ENCODE peak calls at places on chromosomes 2 and 18, in five cellular contexts. B, R, D, W and E are unnamed samples.

GRCh38 chr2:95354925-95355324 is 47.6 kb upstream of the FAHD2A start:
- DNase-seq in B (no peak), R (no peak), D (no peak), W (no peak), E (no peak)

GRCh38 chr18:13372405-13372995 is 153.9 kb downstream of the LDLRAD4 start:
- DNase-seq in B (no peak), R (no peak), D (no peak), W (no peak), E (no peak)

GRCh38 chr2:224046752-224047151 is 7.7 kb upstream of the SERPINE2 start:
- DNase-seq in B (no peak), R (no peak), D (no peak), W (no peak), E (no peak)

GRCh38 chr2:216683846-216684245 is 11.5 kb downstream of the IGFBP5 start:
- DNase-seq in B (no peak), R (no peak), D (no peak), W (no peak), E (no peak)

GRCh38 chr2:96866586-96866985 is 3.3 kb downstream of the SEMA4C start:
- DNase-seq in B (no peak), R (no peak), D (no peak), W (no peak), E (no peak)

GRCh38 chr18:34592961-34593382 is 117.1 kb upstream of the DTNA start:
- DNase-seq in B (no peak), R (no peak), D (peak), W (no peak), E (peak)

GRCh38 chr2:102258386-102259074 is 52.8 kb upstream of the IL1RL1 start:
- DNase-seq in B (no peak), R (peak), D (no peak), W (no peak), E (no peak)

GRCh38 chr2:182666674-182667320 is 49.3 kb upstream of the DNAJC10 start:
- DNase-seq in B (peak), R (peak), D (no peak), W (no peak), E (peak)

GRCh38 chr18:51053822-51054221 is 23.8 kb downstream of the SMAD4 start:
- DNase-seq in B (peak), R (no peak), D (no peak), W (no peak), E (no peak)

GRCh38 chr2:11807156-11808015 is 61.0 kb downstream of the LPIN1 start:
- DNase-seq in B (no peak), R (no peak), D (no peak), W (no peak), E (no peak)

GRCh38 chr2:218401834-218402370 is 2.2 kb downstream of the CTDSP1 start:
- DNase-seq in B (no peak), R (no peak), D (no peak), W (no peak), E (no peak)

GRCh38 chr2:241391892-241392665 is 36.0 kb downstream of the FARP2 start:
- DNase-seq in B (peak), R (no peak), D (no peak), W (no peak), E (peak)

GRCh38 chr2:236254021-236254420 is 10.2 kb downstream of the ASB18 start:
- DNase-seq in B (no peak), R (no peak), D (no peak), W (no peak), E (no peak)

GRCh38 chr2:236343400-236344161 is 79.4 kb upstream of the ASB18 start:
- DNase-seq in B (peak), R (peak), D (no peak), W (peak), E (peak)

GRCh38 chr2:171523339-171523931 is 1.2 kb downstream of the CYBRD1 start:
- DNase-seq in B (peak), R (peak), D (peak), W (peak), E (peak)

GRCh38 chr2:7552825-7553550 is 635.8 kb downstream of the RNF144A start:
- DNase-seq in B (no peak), R (no peak), D (no peak), W (no peak), E (no peak)

GRCh38 chr18:13494879-13495465 is 231.4 kb downstream of the FAM210A start:
- DNase-seq in B (no peak), R (no peak), D (no peak), W (no peak), E (no peak)

GRCh38 chr2:47354013-47354816 is 48.7 kb upstream of the MSH2 start:
- DNase-seq in B (no peak), R (no peak), D (no peak), W (no peak), E (no peak)

GRCh38 chr18:77993188-77993981 is 743.7 kb downstream of the GALR1 start:
- DNase-seq in B (no peak), R (no peak), D (no peak), W (no peak), E (no peak)

GRCh38 chr2:28521663-28522062 is 25.8 kb downstream of the PLB1 start:
- DNase-seq in B (no peak), R (no peak), D (no peak), W (no peak), E (no peak)

GRCh38 chr2:210541280-210541902 is 15.0 kb upstream of the CPS1 start:
- DNase-seq in B (no peak), R (no peak), D (no peak), W (no peak), E (peak)

GRCh38 chr2:118535171-118535817 is 312.2 kb downstream of the EN1 start:
- DNase-seq in B (no peak), R (no peak), D (no peak), W (no peak), E (no peak)

GRCh38 chr18:26227051-26227672 is 917 bp downstream of the TAF4B start:
- DNase-seq in B (no peak), R (no peak), D (no peak), W (no peak), E (no peak)

GRCh38 chr2:200177971-200178911 is 128.3 kb upstream of the SPATS2L start:
- DNase-seq in B (no peak), R (no peak), D (peak), W (no peak), E (no peak)

GRCh38 chr2:65576861-65577601 is 144.6 kb upstream of the SPRED2 start:
- DNase-seq in B (no peak), R (no peak), D (no peak), W (no peak), E (no peak)

GRCh38 chr2:172280820-172281454 is 146.4 kb upstream of the ITGA6 start:
- DNase-seq in B (no peak), R (no peak), D (no peak), W (no peak), E (peak)

GRCh38 chr2:103161456-103162289 is 399.8 kb downstream of the TMEM182 start:
- DNase-seq in B (peak), R (peak), D (no peak), W (peak), E (peak)

GRCh38 chr2:28869494-28870145 is 489 bp downstream of the TRMT61B start:
- DNase-seq in B (peak), R (no peak), D (no peak), W (no peak), E (peak)

GRCh38 chr2:19846030-19846429 is 55.8 kb downstream of the TTC32 start:
- DNase-seq in B (no peak), R (no peak), D (no peak), W (no peak), E (no peak)

GRCh38 chr18:59144483-59144882 is 4.8 kb downstream of the SEC11C start:
- DNase-seq in B (no peak), R (no peak), D (no peak), W (no peak), E (no peak)

GRCh38 chr2:12300927-12301326 is 415.8 kb upstream of the TRIB2 start:
- DNase-seq in B (no peak), R (no peak), D (no peak), W (no peak), E (no peak)

GRCh38 chr18:39841133-39842041 is 2113.6 kb upstream of the PIK3C3 start:
- DNase-seq in B (peak), R (no peak), D (peak), W (peak), E (peak)

GRCh38 chr2:114724513-114724912 is 282.1 kb downstream of the DPP10 start:
- DNase-seq in B (no peak), R (no peak), D (no peak), W (no peak), E (no peak)

GRCh38 chr2:181954538-181954883 is 31.1 kb upstream of the PPP1R1C start:
- DNase-seq in B (no peak), R (no peak), D (no peak), W (no peak), E (no peak)

GRCh38 chr2:30559544-30559943 is 112.5 kb downstream of the LCLAT1 start:
- DNase-seq in B (no peak), R (no peak), D (no peak), W (no peak), E (no peak)